ENCODE peak calls at places on chromosomes 7 and 10, in six cellular contexts. S, W, G, A, R and Y are unnamed samples.

GRCh38 chr10:102603946-102604345 is 40.3 kb upstream of the TRIM8 start:
- DNase-seq in S (no peak), A (no peak), W (no peak), G (no peak), R (no peak), Y (no peak)

GRCh38 chr10:4590807-4591206 is 235.2 kb upstream of the AKR1E2 start:
- DNase-seq in S (no peak), R (no peak), W (no peak), A (no peak), G (no peak), Y (no peak)

GRCh38 chr10:8039323-8039922 is 15.1 kb upstream of the GATA3 start:
- DNase-seq in W (no peak), A (no peak), S (no peak), R (no peak), G (no peak), Y (no peak)

GRCh38 chr10:8004469-8005000 is 50.0 kb upstream of the GATA3 start:
- DNase-seq in G (no peak), W (no peak), R (no peak), A (no peak), S (no peak), Y (no peak)

GRCh38 chr7:69309601-69310000 is 288.7 kb upstream of the AUTS2 start:
- DNase-seq in G (no peak), W (no peak), R (no peak), A (no peak), S (no peak), Y (no peak)

GRCh38 chr7:7570584-7570983 is 3.9 kb downstream of the MIOS start:
- DNase-seq in G (no peak), S (no peak), W (no peak), R (no peak), A (no peak), Y (no peak)

GRCh38 chr10:122648599-122649428 is 50.8 kb downstream of the C10orf120 start:
- DNase-seq in R (peak; percentile 27), S (peak; percentile 75), W (no peak), G (peak; percentile 29), A (peak; percentile 6), Y (peak; percentile 60)

GRCh38 chr7:151113344-151114150 is 27.3 kb downstream of the AGAP3 start:
- DNase-seq in G (no peak), A (peak; percentile 90), S (no peak), W (no peak), R (peak; percentile 86), Y (no peak)

GRCh38 chr10:124709862-124710261 is 34.3 kb downstream of the FAM53B start:
- DNase-seq in G (no peak), W (no peak), R (no peak), S (peak; percentile 94), A (no peak), Y (no peak)

GRCh38 chr10:129161184-129161583 is 305.9 kb upstream of the MGMT start:
- DNase-seq in G (peak; percentile 51), R (no peak), S (no peak), A (peak; percentile 86), W (no peak), Y (no peak)

GRCh38 chr10:6579193-6579903 is 728 bp downstream of the PRKCQ start:
- DNase-seq in S (no peak), W (no peak), R (no peak), A (no peak), G (no peak), Y (no peak)

GRCh38 chr7:43135129-43135528 is 22.7 kb downstream of the HECW1 start:
- DNase-seq in R (no peak), G (no peak), S (no peak), W (no peak), A (peak; percentile 33), Y (no peak)

GRCh38 chr10:62805139-62806092 is 896 bp downstream of the ADO start:
- DNase-seq in W (no peak), G (no peak), S (peak; percentile 90), A (peak; percentile 34), R (peak; percentile 79), Y (no peak)

GRCh38 chr7:90648834-90649233 is 52.7 kb downstream of the CDK14 start:
- DNase-seq in R (no peak), G (no peak), S (no peak), A (no peak), W (no peak), Y (no peak)

GRCh38 chr7:131603932-131604331 is 47.5 kb upstream of the PODXL start:
- DNase-seq in S (no peak), G (no peak), W (no peak), A (no peak), R (no peak), Y (no peak)

GRCh38 chr10:38054361-38054797 is 39.8 kb upstream of the ZNF37A start:
- DNase-seq in A (peak; percentile 27), S (no peak), R (peak; percentile 5), G (peak; percentile 48), W (no peak), Y (no peak)

GRCh38 chr7:131328387-131329175 is 905 bp downstream of the MKLN1 start:
- DNase-seq in W (no peak), R (peak; percentile 45), A (peak; percentile 49), G (no peak), S (no peak), Y (no peak)

GRCh38 chr7:55517191-55517633 is 55.1 kb downstream of the VOPP1 start:
- DNase-seq in W (no peak), A (no peak), R (no peak), G (no peak), S (no peak), Y (no peak)

GRCh38 chr7:6359021-6359420 is 86.6 kb upstream of the CYTH3 start:
- DNase-seq in S (no peak), W (no peak), G (no peak), A (no peak), R (no peak), Y (no peak)

GRCh38 chr7:34296663-34297062 is 361.4 kb upstream of the NPSR1 start:
- DNase-seq in G (no peak), W (no peak), A (no peak), R (no peak), S (no peak), Y (no peak)

GRCh38 chr7:33193308-33193864 is 64.0 kb downstream of the BBS9 start:
- DNase-seq in A (no peak), S (no peak), R (no peak), W (no peak), G (no peak), Y (no peak)

GRCh38 chr7:56218510-56218909 is 102.3 kb upstream of the NUPR2 start:
- DNase-seq in R (no peak), S (no peak), W (peak; percentile 46), G (peak; percentile 82), A (no peak), Y (no peak)

GRCh38 chr7:7099584-7100014 is 82.7 kb upstream of the C1GALT1 start:
- DNase-seq in A (peak; percentile 98), S (peak; percentile 94), G (peak; percentile 69), W (peak; percentile 93), R (peak; percentile 79), Y (no peak)

GRCh38 chr10:16787361-16787791 is 29.8 kb downstream of the RSU1 start:
- DNase-seq in A (no peak), S (no peak), R (no peak), W (peak; percentile 68), G (no peak), Y (no peak)

GRCh38 chr7:74575083-74575803 is 82.3 kb upstream of the GTF2I start:
- DNase-seq in G (peak; percentile 40), R (no peak), A (peak; percentile 41), S (no peak), W (no peak), Y (no peak)

GRCh38 chr10:95793401-95794045 is 37.6 kb downstream of the ENTPD1 start:
- DNase-seq in A (no peak), S (no peak), W (no peak), R (no peak), G (peak; percentile 85), Y (no peak)

GRCh38 chr7:128011079-128011670 is 20.1 kb downstream of the LRRC4 start:
- DNase-seq in S (no peak), A (no peak), R (no peak), G (no peak), W (no peak), Y (no peak)

GRCh38 chr10:5527332-5528200 is 2.8 kb downstream of the CALML3 start:
- DNase-seq in S (peak; percentile 86), R (no peak), W (no peak), G (no peak), A (no peak), Y (no peak)

GRCh38 chr7:16891338-16891737 is 9.6 kb upstream of the AGR3 start:
- DNase-seq in W (no peak), R (peak; percentile 28), S (no peak), A (peak; percentile 70), G (peak; percentile 68), Y (peak; percentile 10)

GRCh38 chr7:868189-868486 is 8.2 kb upstream of the GET4 start:
- DNase-seq in R (no peak), G (no peak), W (no peak), A (no peak), S (no peak), Y (no peak)

GRCh38 chr10:52455095-52455494 is 141.0 kb downstream of the DKK1 start:
- DNase-seq in A (no peak), S (no peak), G (no peak), R (no peak), W (no peak), Y (no peak)